ENCODE peak calls at places on chromosomes 7 and 10, in seven cellular contexts. One of them, this sample, is unnamed. For H3K36me3, the result is how much of the 10 kb centered on the place peaks cover.

GRCh38 chr10:70462349-70462984 is 16.1 kb upstream of the PALD1 start:
- DNase-seq in Peyer's patch: no peak
- DNase-seq in GM06990: no peak
- DNase-seq in testis: peak
- DNase-seq in heart left ventricle: peak
- DNase-seq in brain microvascular endothelial cell: no peak
- DNase-seq in left ventricle myocardium inferior: peak
- DNase-seq in this sample: no peak

GRCh38 chr7:152072451-152072850 is 47.0 kb downstream of the GALNT11 start:
- DNase-seq in heart left ventricle: no peak
- DNase-seq in brain microvascular endothelial cell: no peak
- DNase-seq in GM06990: no peak
- DNase-seq in Peyer's patch: no peak
- DNase-seq in testis: no peak
- DNase-seq in left ventricle myocardium inferior: no peak
- DNase-seq in this sample: no peak

GRCh38 chr7:123220396-123220795 is 20.6 kb upstream of the SLC13A1 start:
- DNase-seq in heart left ventricle: no peak
- DNase-seq in left ventricle myocardium inferior: no peak
- DNase-seq in testis: peak
- DNase-seq in Peyer's patch: no peak
- DNase-seq in GM06990: no peak
- DNase-seq in brain microvascular endothelial cell: peak
- DNase-seq in this sample: no peak

GRCh38 chr10:130848855-130849254 is 462.7 kb downstream of the TCERG1L start:
- DNase-seq in GM06990: no peak
- DNase-seq in testis: no peak
- DNase-seq in left ventricle myocardium inferior: no peak
- DNase-seq in heart left ventricle: no peak
- DNase-seq in Peyer's patch: no peak
- DNase-seq in brain microvascular endothelial cell: no peak
- DNase-seq in this sample: no peak

GRCh38 chr7:35734001-35734483 is 39.1 kb upstream of the HERPUD2 start:
- DNase-seq in left ventricle myocardium inferior: no peak
- DNase-seq in testis: no peak
- DNase-seq in heart left ventricle: no peak
- DNase-seq in brain microvascular endothelial cell: no peak
- DNase-seq in GM06990: no peak
- DNase-seq in Peyer's patch: no peak
- DNase-seq in this sample: no peak

GRCh38 chr7:128923411-128923800 is 12.9 kb upstream of the KCP start:
- DNase-seq in brain microvascular endothelial cell: no peak
- DNase-seq in testis: no peak
- DNase-seq in left ventricle myocardium inferior: no peak
- DNase-seq in GM06990: no peak
- DNase-seq in heart left ventricle: no peak
- DNase-seq in Peyer's patch: peak
- DNase-seq in this sample: peak

GRCh38 chr10:103855852-103856496 is 598 bp upstream of the SH3PXD2A start:
- DNase-seq in GM06990: no peak
- DNase-seq in heart left ventricle: no peak
- DNase-seq in testis: no peak
- DNase-seq in left ventricle myocardium inferior: no peak
- DNase-seq in Peyer's patch: no peak
- DNase-seq in brain microvascular endothelial cell: no peak
- DNase-seq in this sample: peak

GRCh38 chr7:140696024-140696678 is 357 bp upstream of the NDUFB2 start:
- DNase-seq in left ventricle myocardium inferior: peak
- DNase-seq in heart left ventricle: peak
- DNase-seq in testis: peak
- DNase-seq in GM06990: no peak
- DNase-seq in brain microvascular endothelial cell: peak
- DNase-seq in Peyer's patch: no peak
- DNase-seq in this sample: peak

GRCh38 chr7:76216683-76217082 is 15.0 kb downstream of the SRRM3 start:
- DNase-seq in Peyer's patch: no peak
- DNase-seq in brain microvascular endothelial cell: no peak
- DNase-seq in heart left ventricle: no peak
- DNase-seq in GM06990: no peak
- DNase-seq in left ventricle myocardium inferior: no peak
- DNase-seq in testis: no peak
- DNase-seq in this sample: no peak

GRCh38 chr10:4354382-4354812 is 471.6 kb upstream of the AKR1E2 start:
- DNase-seq in Peyer's patch: no peak
- DNase-seq in testis: no peak
- DNase-seq in GM06990: no peak
- DNase-seq in brain microvascular endothelial cell: peak
- DNase-seq in left ventricle myocardium inferior: no peak
- DNase-seq in heart left ventricle: no peak
- DNase-seq in this sample: peak

GRCh38 chr7:873367-874002 is 2.9 kb upstream of the GET4 start:
- DNase-seq in GM06990: peak
- DNase-seq in testis: peak
- DNase-seq in heart left ventricle: peak
- DNase-seq in left ventricle myocardium inferior: peak
- DNase-seq in Peyer's patch: peak
- DNase-seq in brain microvascular endothelial cell: peak
- DNase-seq in this sample: peak

GRCh38 chr7:32659853-32660252 is 164.6 kb downstream of the AVL9 start:
- DNase-seq in left ventricle myocardium inferior: no peak
- DNase-seq in testis: no peak
- DNase-seq in heart left ventricle: no peak
- DNase-seq in Peyer's patch: no peak
- DNase-seq in brain microvascular endothelial cell: no peak
- DNase-seq in GM06990: no peak
- DNase-seq in this sample: no peak

GRCh38 chr7:139602143-139602722 is 78.7 kb downstream of the CLEC2L start:
- DNase-seq in brain microvascular endothelial cell: peak
- DNase-seq in GM06990: no peak
- DNase-seq in left ventricle myocardium inferior: no peak
- DNase-seq in Peyer's patch: no peak
- DNase-seq in testis: no peak
- DNase-seq in heart left ventricle: no peak
- DNase-seq in this sample: no peak

GRCh38 chr7:12623885-12624498 is 53.5 kb downstream of the SCIN start:
- DNase-seq in heart left ventricle: no peak
- DNase-seq in GM06990: no peak
- DNase-seq in left ventricle myocardium inferior: no peak
- DNase-seq in Peyer's patch: no peak
- DNase-seq in testis: no peak
- DNase-seq in brain microvascular endothelial cell: no peak
- DNase-seq in this sample: no peak

GRCh38 chr7:89123871-89124270 is 328.3 kb upstream of the TEX47 start:
- DNase-seq in brain microvascular endothelial cell: no peak
- DNase-seq in testis: no peak
- DNase-seq in heart left ventricle: no peak
- DNase-seq in left ventricle myocardium inferior: no peak
- DNase-seq in Peyer's patch: no peak
- DNase-seq in GM06990: no peak
- DNase-seq in this sample: no peak

GRCh38 chr10:11093733-11094132 is 76.1 kb downstream of the CELF2 start:
- DNase-seq in left ventricle myocardium inferior: no peak
- DNase-seq in heart left ventricle: no peak
- DNase-seq in Peyer's patch: no peak
- DNase-seq in brain microvascular endothelial cell: no peak
- DNase-seq in testis: no peak
- DNase-seq in GM06990: no peak
- DNase-seq in this sample: no peak

GRCh38 chr10:35212856-35213255 is 86.2 kb downstream of the CREM start:
- DNase-seq in left ventricle myocardium inferior: no peak
- DNase-seq in brain microvascular endothelial cell: peak
- DNase-seq in testis: peak
- DNase-seq in GM06990: no peak
- DNase-seq in Peyer's patch: no peak
- DNase-seq in heart left ventricle: peak
- DNase-seq in this sample: no peak

GRCh38 chr10:61998937-61999336 is 97.4 kb downstream of the ARID5B start:
- DNase-seq in left ventricle myocardium inferior: no peak
- DNase-seq in heart left ventricle: no peak
- DNase-seq in brain microvascular endothelial cell: no peak
- DNase-seq in Peyer's patch: no peak
- DNase-seq in GM06990: no peak
- DNase-seq in testis: no peak
- DNase-seq in this sample: no peak

GRCh38 chr10:87657370-87657769 is 2.3 kb upstream of the PAPSS2 start:
- DNase-seq in heart left ventricle: no peak
- DNase-seq in left ventricle myocardium inferior: no peak
- DNase-seq in GM06990: no peak
- DNase-seq in Peyer's patch: no peak
- DNase-seq in brain microvascular endothelial cell: peak
- DNase-seq in testis: peak
- DNase-seq in this sample: no peak

GRCh38 chr7:105306160-105306784 is 82.4 kb downstream of the SRPK2 start:
- DNase-seq in left ventricle myocardium inferior: no peak
- DNase-seq in heart left ventricle: no peak
- DNase-seq in Peyer's patch: no peak
- DNase-seq in GM06990: no peak
- DNase-seq in brain microvascular endothelial cell: no peak
- DNase-seq in testis: no peak
- DNase-seq in this sample: no peak

GRCh38 chr7:33591481-33591880 is 313.9 kb upstream of the BMPER start:
- DNase-seq in testis: no peak
- DNase-seq in brain microvascular endothelial cell: peak
- DNase-seq in Peyer's patch: no peak
- DNase-seq in heart left ventricle: no peak
- DNase-seq in GM06990: no peak
- DNase-seq in left ventricle myocardium inferior: no peak
- DNase-seq in this sample: no peak

GRCh38 chr10:125411724-125412123 is 251.4 kb upstream of the CTBP2 start:
- DNase-seq in GM06990: no peak
- DNase-seq in testis: no peak
- DNase-seq in brain microvascular endothelial cell: peak
- DNase-seq in left ventricle myocardium inferior: no peak
- DNase-seq in Peyer's patch: no peak
- DNase-seq in heart left ventricle: no peak
- DNase-seq in this sample: no peak

GRCh38 chr10:112607506-112607905 is 160.5 kb downstream of the VTI1A start:
- DNase-seq in Peyer's patch: no peak
- DNase-seq in GM06990: no peak
- DNase-seq in brain microvascular endothelial cell: no peak
- DNase-seq in heart left ventricle: no peak
- DNase-seq in left ventricle myocardium inferior: no peak
- DNase-seq in testis: no peak
- DNase-seq in this sample: no peak
- H3K4me3 ChIP-seq in Peyer's patch: no peak
- H3K4me3 ChIP-seq in GM06990: no peak
- H3K4me3 ChIP-seq in brain microvascular endothelial cell: no peak
- H3K4me3 ChIP-seq in heart left ventricle: no peak
- H3K4me3 ChIP-seq in left ventricle myocardium inferior: no peak
- H3K4me3 ChIP-seq in testis: no peak
- H3K4me3 ChIP-seq in this sample: no peak

GRCh38 chr7:27842094-27842493 is 102.1 kb downstream of the TAX1BP1 start:
- DNase-seq in heart left ventricle: no peak
- DNase-seq in left ventricle myocardium inferior: no peak
- DNase-seq in brain microvascular endothelial cell: no peak
- DNase-seq in Peyer's patch: no peak
- DNase-seq in GM06990: no peak
- DNase-seq in testis: no peak
- DNase-seq in this sample: no peak
- TF ChIP-seq CTCF in heart left ventricle: no peak
- TF ChIP-seq CTCF in left ventricle myocardium inferior: no peak
- TF ChIP-seq CTCF in brain microvascular endothelial cell: no peak
- TF ChIP-seq CTCF in Peyer's patch: no peak
- TF ChIP-seq CTCF in GM06990: no peak
- TF ChIP-seq CTCF in testis: no peak
- TF ChIP-seq CTCF in this sample: no peak

GRCh38 chr7:101906291-101907260 is 89.2 kb downstream of the CUX1 start:
- DNase-seq in testis: no peak
- DNase-seq in brain microvascular endothelial cell: no peak
- DNase-seq in Peyer's patch: peak
- DNase-seq in heart left ventricle: no peak
- DNase-seq in left ventricle myocardium inferior: no peak
- DNase-seq in GM06990: no peak
- DNase-seq in this sample: no peak
- H3K36me3 ChIP-seq in testis: under half
- H3K36me3 ChIP-seq in brain microvascular endothelial cell: under half
- H3K36me3 ChIP-seq in Peyer's patch: under half
- H3K36me3 ChIP-seq in heart left ventricle: under half
- H3K36me3 ChIP-seq in left ventricle myocardium inferior: under half
- H3K36me3 ChIP-seq in GM06990: under half
- H3K36me3 ChIP-seq in this sample: under half

GRCh38 chr10:60042959-60043358 is 136.6 kb upstream of the CCDC6 start:
- DNase-seq in Peyer's patch: no peak
- DNase-seq in testis: no peak
- DNase-seq in heart left ventricle: no peak
- DNase-seq in GM06990: no peak
- DNase-seq in brain microvascular endothelial cell: no peak
- DNase-seq in left ventricle myocardium inferior: no peak
- DNase-seq in this sample: no peak
- H3K4me3 ChIP-seq in Peyer's patch: no peak
- H3K4me3 ChIP-seq in testis: no peak
- H3K4me3 ChIP-seq in heart left ventricle: no peak
- H3K4me3 ChIP-seq in GM06990: no peak
- H3K4me3 ChIP-seq in brain microvascular endothelial cell: no peak
- H3K4me3 ChIP-seq in left ventricle myocardium inferior: no peak
- H3K4me3 ChIP-seq in this sample: no peak

DNA sequence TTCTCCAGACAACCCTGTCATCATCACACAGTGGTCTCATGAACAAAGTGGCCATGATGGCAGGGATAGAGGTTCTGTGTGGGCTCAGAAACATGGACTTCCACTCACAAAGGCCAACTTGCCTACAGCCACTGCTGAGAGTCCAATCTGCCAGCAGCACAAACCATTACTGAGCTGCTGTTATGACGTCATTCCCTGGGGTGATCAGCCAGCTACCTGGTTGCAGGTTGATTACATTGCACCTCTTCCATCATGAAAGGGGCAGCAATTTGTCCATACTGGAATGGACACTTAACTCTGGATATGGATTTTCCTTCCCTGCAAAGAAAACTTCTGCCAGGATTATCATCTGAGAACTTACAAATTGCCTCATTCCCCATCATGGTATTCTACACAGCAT is 1275.9 kb downstream of the TYW1 start:
- DNase-seq in left ventricle myocardium inferior: no peak
- DNase-seq in GM06990: no peak
- DNase-seq in brain microvascular endothelial cell: no peak
- DNase-seq in Peyer's patch: no peak
- DNase-seq in heart left ventricle: no peak
- DNase-seq in testis: no peak
- DNase-seq in this sample: no peak
- TF ChIP-seq CTCF in left ventricle myocardium inferior: no peak
- TF ChIP-seq CTCF in GM06990: no peak
- TF ChIP-seq CTCF in brain microvascular endothelial cell: no peak
- TF ChIP-seq CTCF in Peyer's patch: no peak
- TF ChIP-seq CTCF in heart left ventricle: no peak
- TF ChIP-seq CTCF in testis: no peak
- TF ChIP-seq CTCF in this sample: no peak

GRCh38 chr7:2223321-2223720 is 9.4 kb downstream of the MAD1L1 start:
- DNase-seq in heart left ventricle: no peak
- DNase-seq in brain microvascular endothelial cell: no peak
- DNase-seq in GM06990: no peak
- DNase-seq in Peyer's patch: no peak
- DNase-seq in testis: no peak
- DNase-seq in left ventricle myocardium inferior: no peak
- DNase-seq in this sample: peak
- H3K36me3 ChIP-seq in heart left ventricle: under half
- H3K36me3 ChIP-seq in brain microvascular endothelial cell: under half
- H3K36me3 ChIP-seq in GM06990: half or more
- H3K36me3 ChIP-seq in Peyer's patch: under half
- H3K36me3 ChIP-seq in testis: under half
- H3K36me3 ChIP-seq in left ventricle myocardium inferior: half or more
- H3K36me3 ChIP-seq in this sample: half or more

GRCh38 chr10:28721318-28721717 is 44.0 kb downstream of the BAMBI start:
- DNase-seq in heart left ventricle: no peak
- DNase-seq in brain microvascular endothelial cell: no peak
- DNase-seq in Peyer's patch: no peak
- DNase-seq in left ventricle myocardium inferior: no peak
- DNase-seq in GM06990: no peak
- DNase-seq in testis: no peak
- DNase-seq in this sample: no peak
- H3K4me3 ChIP-seq in heart left ventricle: no peak
- H3K4me3 ChIP-seq in brain microvascular endothelial cell: no peak
- H3K4me3 ChIP-seq in Peyer's patch: no peak
- H3K4me3 ChIP-seq in left ventricle myocardium inferior: no peak
- H3K4me3 ChIP-seq in GM06990: no peak
- H3K4me3 ChIP-seq in testis: no peak
- H3K4me3 ChIP-seq in this sample: no peak